ENCODE peak calls at places on chromosomes 7 and 10, in five cellular contexts. One of them, this sample, is unnamed.

GRCh38 chr10:72796042-72796441 is 97.5 kb upstream of the OIT3 start:
- DNase-seq in dorsolateral prefrontal cortex: no peak
- DNase-seq in CD8-positive, alpha-beta T cell: no peak
- DNase-seq in psoas muscle: no peak
- DNase-seq in esophagus squamous epithelium: no peak
- DNase-seq in this sample: no peak

GRCh38 chr10:118504044-118504944 is 91.2 kb downstream of the PRLHR start:
- DNase-seq in dorsolateral prefrontal cortex: no peak
- DNase-seq in CD8-positive, alpha-beta T cell: no peak
- DNase-seq in psoas muscle: no peak
- DNase-seq in esophagus squamous epithelium: no peak
- DNase-seq in this sample: no peak

GRCh38 chr7:19772323-19772722 is 1.1 kb downstream of the TMEM196 start:
- DNase-seq in dorsolateral prefrontal cortex: peak
- DNase-seq in CD8-positive, alpha-beta T cell: no peak
- DNase-seq in psoas muscle: no peak
- DNase-seq in esophagus squamous epithelium: no peak
- DNase-seq in this sample: no peak

GRCh38 chr7:26691886-26692285 is 172.5 kb downstream of the SKAP2 start:
- DNase-seq in dorsolateral prefrontal cortex: no peak
- DNase-seq in CD8-positive, alpha-beta T cell: no peak
- DNase-seq in psoas muscle: no peak
- DNase-seq in esophagus squamous epithelium: no peak
- DNase-seq in this sample: no peak

GRCh38 chr10:20986049-20986448 is 88.9 kb upstream of the NEBL start:
- DNase-seq in dorsolateral prefrontal cortex: no peak
- DNase-seq in CD8-positive, alpha-beta T cell: no peak
- DNase-seq in psoas muscle: no peak
- DNase-seq in esophagus squamous epithelium: no peak
- DNase-seq in this sample: no peak

GRCh38 chr10:122531935-122532334 is 28.6 kb upstream of the DMBT1 start:
- DNase-seq in dorsolateral prefrontal cortex: no peak
- DNase-seq in CD8-positive, alpha-beta T cell: no peak
- DNase-seq in psoas muscle: no peak
- DNase-seq in esophagus squamous epithelium: no peak
- DNase-seq in this sample: no peak

GRCh38 chr10:103685880-103686669 is 169.3 kb downstream of the SH3PXD2A start:
- DNase-seq in dorsolateral prefrontal cortex: peak
- DNase-seq in CD8-positive, alpha-beta T cell: peak
- DNase-seq in psoas muscle: peak
- DNase-seq in esophagus squamous epithelium: no peak
- DNase-seq in this sample: peak

GRCh38 chr7:151086802-151087246 is 549 bp downstream of the AGAP3 start:
- DNase-seq in dorsolateral prefrontal cortex: no peak
- DNase-seq in CD8-positive, alpha-beta T cell: no peak
- DNase-seq in psoas muscle: peak
- DNase-seq in esophagus squamous epithelium: no peak
- DNase-seq in this sample: peak

GRCh38 chr7:124992881-124993562 is 63.4 kb upstream of the POT1 start:
- DNase-seq in dorsolateral prefrontal cortex: no peak
- DNase-seq in CD8-positive, alpha-beta T cell: no peak
- DNase-seq in psoas muscle: no peak
- DNase-seq in esophagus squamous epithelium: no peak
- DNase-seq in this sample: no peak

GRCh38 chr10:114117728-114118127 is 56.3 kb downstream of the CCDC186 start:
- DNase-seq in dorsolateral prefrontal cortex: no peak
- DNase-seq in CD8-positive, alpha-beta T cell: no peak
- DNase-seq in psoas muscle: no peak
- DNase-seq in esophagus squamous epithelium: no peak
- DNase-seq in this sample: no peak

GRCh38 chr10:8314486-8314885 is 260.0 kb downstream of the GATA3 start:
- DNase-seq in dorsolateral prefrontal cortex: no peak
- DNase-seq in CD8-positive, alpha-beta T cell: no peak
- DNase-seq in psoas muscle: no peak
- DNase-seq in esophagus squamous epithelium: no peak
- DNase-seq in this sample: no peak

GRCh38 chr10:96719850-96720421 is 378 bp downstream of the PIK3AP1 start:
- DNase-seq in dorsolateral prefrontal cortex: no peak
- DNase-seq in CD8-positive, alpha-beta T cell: peak
- DNase-seq in psoas muscle: peak
- DNase-seq in esophagus squamous epithelium: peak
- DNase-seq in this sample: peak

GRCh38 chr7:150356265-150356897 is 12.2 kb upstream of the REPIN1 start:
- DNase-seq in dorsolateral prefrontal cortex: no peak
- DNase-seq in CD8-positive, alpha-beta T cell: no peak
- DNase-seq in psoas muscle: no peak
- DNase-seq in esophagus squamous epithelium: no peak
- DNase-seq in this sample: no peak

GRCh38 chr7:95066736-95067530 is 159.5 kb downstream of the PPP1R9A start:
- DNase-seq in dorsolateral prefrontal cortex: no peak
- DNase-seq in CD8-positive, alpha-beta T cell: no peak
- DNase-seq in psoas muscle: no peak
- DNase-seq in esophagus squamous epithelium: no peak
- DNase-seq in this sample: no peak

GRCh38 chr7:70570961-70571360 is 561.0 kb upstream of the GALNT17 start:
- DNase-seq in dorsolateral prefrontal cortex: no peak
- DNase-seq in CD8-positive, alpha-beta T cell: no peak
- DNase-seq in psoas muscle: no peak
- DNase-seq in esophagus squamous epithelium: no peak
- DNase-seq in this sample: no peak

GRCh38 chr7:105788816-105789349 is 87.5 kb downstream of the ATXN7L1 start:
- DNase-seq in dorsolateral prefrontal cortex: no peak
- DNase-seq in CD8-positive, alpha-beta T cell: no peak
- DNase-seq in psoas muscle: no peak
- DNase-seq in esophagus squamous epithelium: no peak
- DNase-seq in this sample: no peak

GRCh38 chr7:129435414-129435829 is 1.2 kb downstream of the STRIP2 start:
- DNase-seq in dorsolateral prefrontal cortex: no peak
- DNase-seq in CD8-positive, alpha-beta T cell: no peak
- DNase-seq in psoas muscle: no peak
- DNase-seq in esophagus squamous epithelium: no peak
- DNase-seq in this sample: no peak

GRCh38 chr7:74575083-74575803 is 82.3 kb upstream of the GTF2I start:
- DNase-seq in dorsolateral prefrontal cortex: no peak
- DNase-seq in CD8-positive, alpha-beta T cell: no peak
- DNase-seq in psoas muscle: no peak
- DNase-seq in esophagus squamous epithelium: no peak
- DNase-seq in this sample: no peak

GRCh38 chr7:102978280-102978679 is 65.5 kb downstream of the LRRC17 start:
- DNase-seq in dorsolateral prefrontal cortex: no peak
- DNase-seq in CD8-positive, alpha-beta T cell: no peak
- DNase-seq in psoas muscle: no peak
- DNase-seq in esophagus squamous epithelium: no peak
- DNase-seq in this sample: no peak

GRCh38 chr10:69051303-69051702 is 36.6 kb upstream of the SRGN start:
- DNase-seq in dorsolateral prefrontal cortex: no peak
- DNase-seq in CD8-positive, alpha-beta T cell: no peak
- DNase-seq in psoas muscle: peak
- DNase-seq in esophagus squamous epithelium: no peak
- DNase-seq in this sample: no peak

GRCh38 chr10:69220041-69220451 is at the start of gene HKDC1:
- DNase-seq in dorsolateral prefrontal cortex: no peak
- DNase-seq in CD8-positive, alpha-beta T cell: no peak
- DNase-seq in psoas muscle: no peak
- DNase-seq in esophagus squamous epithelium: no peak
- DNase-seq in this sample: no peak

GRCh38 chr10:79405995-79406515 is 39.4 kb downstream of the ZCCHC24 start:
- DNase-seq in dorsolateral prefrontal cortex: peak
- DNase-seq in CD8-positive, alpha-beta T cell: no peak
- DNase-seq in psoas muscle: no peak
- DNase-seq in esophagus squamous epithelium: no peak
- DNase-seq in this sample: no peak

GRCh38 chr7:126368-126767 is 66.0 kb upstream of the FAM20C start:
- DNase-seq in dorsolateral prefrontal cortex: no peak
- DNase-seq in CD8-positive, alpha-beta T cell: no peak
- DNase-seq in psoas muscle: no peak
- DNase-seq in esophagus squamous epithelium: no peak
- DNase-seq in this sample: no peak

GRCh38 chr7:77239471-77239870 is 39.9 kb upstream of the FGL2 start:
- DNase-seq in dorsolateral prefrontal cortex: no peak
- DNase-seq in CD8-positive, alpha-beta T cell: no peak
- DNase-seq in psoas muscle: no peak
- DNase-seq in esophagus squamous epithelium: no peak
- DNase-seq in this sample: no peak

GRCh38 chr7:80047856-80048459 is 86.7 kb upstream of the GNAI1 start:
- DNase-seq in dorsolateral prefrontal cortex: no peak
- DNase-seq in CD8-positive, alpha-beta T cell: no peak
- DNase-seq in psoas muscle: no peak
- DNase-seq in esophagus squamous epithelium: no peak
- DNase-seq in this sample: no peak

GRCh38 chr7:44460325-44460724 is 30.1 kb downstream of the NUDCD3 start:
- DNase-seq in dorsolateral prefrontal cortex: no peak
- DNase-seq in CD8-positive, alpha-beta T cell: peak
- DNase-seq in psoas muscle: no peak
- DNase-seq in esophagus squamous epithelium: no peak
- DNase-seq in this sample: peak

GRCh38 chr10:3259499-3259898 is 86.9 kb upstream of the PITRM1 start:
- DNase-seq in dorsolateral prefrontal cortex: no peak
- DNase-seq in CD8-positive, alpha-beta T cell: no peak
- DNase-seq in psoas muscle: no peak
- DNase-seq in esophagus squamous epithelium: no peak
- DNase-seq in this sample: no peak

GRCh38 chr10:45379891-45380540 is 6.0 kb downstream of the ALOX5 start:
- DNase-seq in dorsolateral prefrontal cortex: no peak
- DNase-seq in CD8-positive, alpha-beta T cell: no peak
- DNase-seq in psoas muscle: peak
- DNase-seq in esophagus squamous epithelium: no peak
- DNase-seq in this sample: no peak

GRCh38 chr7:105688617-105689016 is 107.3 kb upstream of the EFCAB10 start:
- DNase-seq in dorsolateral prefrontal cortex: no peak
- DNase-seq in CD8-positive, alpha-beta T cell: no peak
- DNase-seq in psoas muscle: no peak
- DNase-seq in esophagus squamous epithelium: no peak
- DNase-seq in this sample: no peak

GRCh38 chr7:142539901-142540300 is 209.4 kb upstream of the PRSS1 start:
- DNase-seq in dorsolateral prefrontal cortex: no peak
- DNase-seq in CD8-positive, alpha-beta T cell: no peak
- DNase-seq in psoas muscle: no peak
- DNase-seq in esophagus squamous epithelium: no peak
- DNase-seq in this sample: no peak

DNA sequence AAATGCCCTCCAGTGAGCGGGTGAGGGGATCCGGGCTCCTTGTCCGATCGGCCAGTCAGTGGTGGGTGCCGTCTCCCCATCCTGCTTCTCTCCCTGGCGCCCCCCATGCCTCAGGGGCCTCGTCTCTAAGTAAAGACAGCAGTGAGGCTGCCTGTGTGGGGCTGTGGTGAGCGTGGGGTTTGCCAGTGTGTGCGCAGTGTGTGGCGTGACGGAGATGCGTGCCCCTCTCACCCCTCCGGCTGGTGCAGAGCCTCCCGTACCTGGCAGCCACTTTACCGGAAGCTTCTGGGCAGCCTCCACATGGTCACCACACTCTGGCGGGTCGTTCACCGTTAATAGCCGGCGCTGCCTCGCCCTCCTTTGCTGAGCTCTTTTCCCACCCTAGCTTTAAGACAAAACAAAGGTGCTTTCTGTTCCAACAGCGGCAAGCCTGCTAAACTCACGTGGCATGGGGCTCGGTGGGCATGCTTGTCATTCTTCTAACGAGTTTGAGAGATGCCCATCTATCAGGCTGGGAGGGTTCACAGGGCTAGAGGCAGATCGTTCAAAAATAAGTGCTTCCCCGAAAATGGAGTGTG is 28.3 kb upstream of the TTYH3 start:
- DNase-seq in dorsolateral prefrontal cortex: no peak
- DNase-seq in CD8-positive, alpha-beta T cell: no peak
- DNase-seq in psoas muscle: no peak
- DNase-seq in esophagus squamous epithelium: no peak
- DNase-seq in this sample: no peak
- H3K27ac ChIP-seq in dorsolateral prefrontal cortex: no peak
- H3K27ac ChIP-seq in CD8-positive, alpha-beta T cell: no peak
- H3K27ac ChIP-seq in psoas muscle: no peak
- H3K27ac ChIP-seq in esophagus squamous epithelium: no peak
- H3K27ac ChIP-seq in this sample: no peak

GRCh38 chr10:120948889-120949382 is 97.8 kb downstream of the WDR11 start:
- DNase-seq in dorsolateral prefrontal cortex: peak
- DNase-seq in CD8-positive, alpha-beta T cell: peak
- DNase-seq in psoas muscle: peak
- DNase-seq in esophagus squamous epithelium: no peak
- DNase-seq in this sample: peak
- TF ChIP-seq CTCF in dorsolateral prefrontal cortex: peak
- TF ChIP-seq CTCF in CD8-positive, alpha-beta T cell: peak
- TF ChIP-seq CTCF in psoas muscle: peak
- TF ChIP-seq CTCF in esophagus squamous epithelium: peak
- TF ChIP-seq CTCF in this sample: peak

GRCh38 chr7:100082978-100083377 is 1.5 kb upstream of the ZNF3 start:
- DNase-seq in dorsolateral prefrontal cortex: no peak
- DNase-seq in CD8-positive, alpha-beta T cell: no peak
- DNase-seq in psoas muscle: no peak
- DNase-seq in esophagus squamous epithelium: no peak
- DNase-seq in this sample: no peak
- H3K27ac ChIP-seq in dorsolateral prefrontal cortex: peak
- H3K27ac ChIP-seq in CD8-positive, alpha-beta T cell: no peak
- H3K27ac ChIP-seq in psoas muscle: peak
- H3K27ac ChIP-seq in esophagus squamous epithelium: peak
- H3K27ac ChIP-seq in this sample: no peak

DNA sequence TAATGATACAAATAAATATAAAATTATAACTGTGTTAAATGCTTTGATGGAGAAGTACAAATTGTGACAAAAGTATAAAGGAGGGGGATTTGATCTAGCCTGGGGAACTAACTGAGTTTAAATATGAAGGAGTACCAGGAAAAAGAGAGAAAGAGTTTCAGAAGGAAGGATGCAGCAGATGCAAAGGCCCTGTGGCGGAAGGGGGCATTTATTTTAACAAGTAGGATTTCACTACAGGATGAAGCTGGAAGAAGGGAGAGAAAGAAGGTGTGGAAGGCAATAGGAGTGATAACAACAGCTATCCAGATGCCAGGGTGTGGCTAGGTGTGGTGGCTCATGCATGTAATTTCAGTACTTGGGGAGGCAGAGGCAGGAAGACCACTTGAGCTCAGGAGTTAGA is 55.8 kb downstream of the AKR1B1 start:
- DNase-seq in dorsolateral prefrontal cortex: no peak
- DNase-seq in CD8-positive, alpha-beta T cell: no peak
- DNase-seq in psoas muscle: no peak
- DNase-seq in esophagus squamous epithelium: no peak
- DNase-seq in this sample: no peak
- TF ChIP-seq CTCF in dorsolateral prefrontal cortex: no peak
- TF ChIP-seq CTCF in CD8-positive, alpha-beta T cell: no peak
- TF ChIP-seq CTCF in psoas muscle: no peak
- TF ChIP-seq CTCF in esophagus squamous epithelium: no peak
- TF ChIP-seq CTCF in this sample: no peak

GRCh38 chr7:49297958-49298357 is 373.6 kb downstream of the CDC14C start:
- DNase-seq in dorsolateral prefrontal cortex: no peak
- DNase-seq in CD8-positive, alpha-beta T cell: no peak
- DNase-seq in psoas muscle: no peak
- DNase-seq in esophagus squamous epithelium: no peak
- DNase-seq in this sample: no peak

GRCh38 chr7:49294611-49295010 is 370.3 kb downstream of the CDC14C start:
- DNase-seq in dorsolateral prefrontal cortex: no peak
- DNase-seq in CD8-positive, alpha-beta T cell: no peak
- DNase-seq in psoas muscle: no peak
- DNase-seq in esophagus squamous epithelium: no peak
- DNase-seq in this sample: no peak

DNA sequence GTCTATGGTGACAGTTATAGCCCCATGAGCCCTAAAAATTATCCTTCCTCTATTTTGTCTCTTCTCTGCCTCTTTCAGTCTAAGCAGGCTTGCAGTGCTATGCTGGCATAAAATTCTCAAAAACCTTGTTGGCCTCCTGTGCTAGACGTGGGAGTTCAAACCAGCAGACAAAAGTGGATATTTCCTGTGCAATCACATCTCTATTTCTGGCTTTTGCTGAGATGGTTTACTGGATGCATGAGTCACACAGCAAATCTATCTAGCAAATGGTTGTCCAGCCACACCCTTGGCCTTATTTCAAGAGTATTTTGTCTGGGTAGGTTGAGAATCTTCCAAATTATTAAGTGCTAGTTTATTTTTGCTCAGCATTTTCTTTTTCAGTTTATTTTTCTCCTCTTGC is 370.8 kb downstream of the CDC14C start:
- DNase-seq in dorsolateral prefrontal cortex: no peak
- DNase-seq in CD8-positive, alpha-beta T cell: no peak
- DNase-seq in psoas muscle: no peak
- DNase-seq in esophagus squamous epithelium: no peak
- DNase-seq in this sample: no peak
- H3K27ac ChIP-seq in dorsolateral prefrontal cortex: no peak
- H3K27ac ChIP-seq in CD8-positive, alpha-beta T cell: no peak
- H3K27ac ChIP-seq in psoas muscle: no peak
- H3K27ac ChIP-seq in esophagus squamous epithelium: peak
- H3K27ac ChIP-seq in this sample: no peak

This sample was measured in CD4-positive, alpha-beta T cell.